ENCODE peak calls at places on chromosomes 11 and 22, in eight cellular contexts. D is colonic mucosa, M is mucosa of descending colon, B is neural progenitor cell, O is IMR-90, X is pancreas, R is GM06990, P is PC-9. E is an unnamed sample. For H3K36me3, the result is how much of the 10 kb centered on the place peaks cover.

GRCh38 chr11:12457030-12457600 is 79.7 kb downstream of the PARVA start:
- DNase-seq in D (no peak), O (peak), R (no peak), P (no peak), B (no peak), M (no peak), X (no peak), E (no peak)

GRCh38 chr22:17903564-17904295 is 120.6 kb downstream of the MICAL3 start:
- DNase-seq in R (no peak), D (no peak), M (no peak), X (no peak), B (peak), O (no peak), P (no peak), E (no peak)

GRCh38 chr11:121446752-121447156 is 5.4 kb upstream of the SORL1 start:
- DNase-seq in B (peak), X (no peak), R (no peak), P (no peak), D (no peak), M (no peak), O (peak), E (no peak)

GRCh38 chr11:59186130-59186594 is 14.2 kb downstream of the DTX4 start:
- DNase-seq in X (peak), O (no peak), R (no peak), M (peak), B (peak), P (peak), D (peak), E (no peak)

GRCh38 chr11:304915-305833 is 2.4 kb upstream of the IFITM2 start:
- DNase-seq in B (peak), M (peak), X (peak), R (no peak), D (peak), O (peak), P (peak), E (peak)

GRCh38 chr11:10050561-10050960 is 243.5 kb downstream of the SBF2 start:
- DNase-seq in D (no peak), P (no peak), M (no peak), R (no peak), O (peak), B (no peak), X (no peak), E (peak)

GRCh38 chr11:61152816-61153592 is 8.2 kb downstream of the VPS37C start:
- DNase-seq in B (no peak), M (no peak), O (peak), D (no peak), R (no peak), X (no peak), P (peak), E (peak)

GRCh38 chr11:133895551-133895950 is 50.2 kb upstream of the SPATA19 start:
- DNase-seq in P (no peak), D (no peak), O (no peak), M (no peak), R (no peak), X (no peak), B (no peak), E (no peak)

GRCh38 chr11:103867481-103867880 is 169.0 kb upstream of the DDI1 start:
- DNase-seq in R (no peak), M (no peak), P (no peak), O (no peak), X (no peak), D (no peak), B (no peak), E (no peak)

GRCh38 chr11:69053169-69053477 is 4.4 kb downstream of the TPCN2 start:
- DNase-seq in O (no peak), B (no peak), P (no peak), R (no peak), X (no peak), D (no peak), M (no peak), E (no peak)
- H3K4me3 ChIP-seq in O (no peak), B (no peak), P (no peak), R (no peak), X (no peak), D (no peak), M (no peak), E (no peak)

DNA sequence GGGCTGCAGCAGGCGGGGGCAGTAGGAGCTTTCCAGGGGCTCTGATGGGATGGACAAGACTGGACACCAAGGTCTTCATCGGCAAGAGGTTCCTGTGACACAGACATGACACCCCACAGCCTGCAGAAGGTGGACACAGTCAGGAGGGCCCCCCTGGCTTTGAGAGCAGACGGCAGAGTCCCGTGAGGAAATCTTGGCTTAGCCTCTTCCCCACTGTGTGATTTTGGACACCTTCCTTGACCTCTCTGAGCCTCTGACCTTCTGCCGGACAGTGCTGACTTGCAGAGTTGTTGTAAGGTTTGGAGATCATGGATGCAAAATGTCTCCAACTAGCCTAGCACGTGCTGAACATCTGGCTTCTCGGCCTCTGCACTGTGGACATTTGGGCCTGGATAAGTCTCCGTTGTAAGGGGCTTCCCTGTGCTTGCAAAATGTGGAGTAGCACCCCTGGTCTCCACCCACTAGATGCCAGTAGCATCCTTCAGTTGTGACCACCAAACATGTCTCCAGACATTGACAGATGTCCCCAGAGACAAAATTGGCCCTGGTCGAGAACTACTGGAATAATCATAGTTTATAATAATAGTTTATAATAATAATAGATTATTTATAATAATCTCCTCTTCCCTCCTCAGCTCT is 54.6 kb downstream of the MCM5 start:
- DNase-seq in X (no peak), R (no peak), P (no peak), M (no peak), D (no peak), O (no peak), B (peak), E (no peak)
- TF ChIP-seq CTCF in X (no peak), R (no peak), P (peak), M (no peak), D (no peak), O (no peak), B (peak), E (no peak)

DNA sequence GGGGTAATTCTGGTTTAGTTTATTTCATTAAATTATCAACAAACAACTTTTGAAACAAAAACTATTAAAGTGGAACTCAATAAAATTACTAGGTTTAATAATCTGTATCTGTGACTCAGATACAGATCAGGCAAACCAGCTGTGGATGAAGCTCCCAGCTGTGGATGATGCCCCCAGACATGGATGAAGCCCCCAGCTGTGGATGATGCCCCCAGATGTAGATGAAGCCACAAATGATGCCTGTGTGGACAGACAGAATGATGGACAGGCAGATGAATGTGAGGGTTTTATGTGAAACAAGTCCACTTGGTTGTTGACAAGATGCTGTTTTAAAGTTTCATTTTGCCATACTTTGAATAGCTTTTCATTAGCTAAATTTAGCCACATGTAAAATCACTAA is 5.8 kb upstream of the ZNF74 start:
- DNase-seq in O (no peak), R (no peak), P (no peak), B (no peak), X (no peak), D (no peak), M (no peak), E (no peak)
- H3K36me3 ChIP-seq in O (under half), R (under half), P (under half), B (under half), X (under half), D (under half), M (under half), E (under half)

GRCh38 chr22:36419177-36419911 is 31.6 kb upstream of the MYH9 start:
- DNase-seq in R (no peak), B (no peak), M (peak), P (peak), D (peak), X (no peak), O (peak), E (no peak)
- H3K4me3 ChIP-seq in R (peak), B (no peak), M (no peak), P (peak), D (peak), X (no peak), O (no peak), E (no peak)

GRCh38 chr11:57323503-57324153 is 1.1 kb downstream of the TNKS1BP1 start:
- DNase-seq in P (no peak), B (no peak), X (no peak), O (peak), R (no peak), M (peak), D (peak), E (no peak)
- TF ChIP-seq CTCF in P (no peak), B (no peak), X (no peak), O (no peak), R (no peak), M (no peak), D (no peak), E (peak)

GRCh38 chr11:73394416-73395296 is 18.5 kb downstream of the RELT start:
- DNase-seq in X (peak), P (no peak), B (no peak), M (no peak), R (no peak), O (no peak), D (no peak), E (no peak)

GRCh38 chr11:73392108-73393010 is 16.2 kb downstream of the RELT start:
- DNase-seq in P (no peak), B (no peak), X (peak), M (no peak), R (no peak), D (no peak), O (no peak), E (no peak)

GRCh38 chr11:73393011-73393380 is 16.8 kb downstream of the RELT start:
- DNase-seq in M (no peak), D (no peak), P (no peak), X (peak), B (no peak), O (no peak), R (no peak), E (no peak)

GRCh38 chr11:73395297-73396208 is 19.4 kb downstream of the RELT start:
- DNase-seq in M (no peak), D (no peak), X (peak), B (no peak), R (no peak), P (no peak), O (no peak), E (no peak)

GRCh38 chr11:73393479-73394415 is 17.5 kb downstream of the RELT start:
- DNase-seq in R (no peak), M (peak), D (peak), B (peak), X (peak), O (peak), P (peak), E (peak)
- H3K36me3 ChIP-seq in R (half or more), M (under half), D (under half), B (under half), X (under half), O (under half), P (under half), E (under half)

GRCh38 chr11:64879226-64879900 is 942 bp upstream of the EHD1 start:
- DNase-seq in M (no peak), X (no peak), R (no peak), B (no peak), D (peak), O (no peak), P (no peak), E (no peak)

GRCh38 chr11:64881476-64881875 is 3.1 kb upstream of the EHD1 start:
- DNase-seq in D (no peak), P (no peak), X (no peak), B (no peak), R (no peak), O (no peak), M (no peak), E (no peak)

GRCh38 chr11:64878494-64879225 is at the start of gene EHD1:
- DNase-seq in B (peak), X (peak), O (peak), R (peak), D (peak), P (peak), M (peak), E (peak)

GRCh38 chr11:64882243-64882642 is 3.8 kb upstream of the EHD1 start:
- DNase-seq in R (no peak), M (no peak), D (no peak), X (no peak), O (no peak), B (no peak), P (no peak), E (no peak)

GRCh38 chr11:64880240-64881001 is 2.0 kb upstream of the EHD1 start:
- DNase-seq in M (no peak), B (no peak), O (no peak), X (no peak), P (no peak), D (no peak), R (no peak), E (no peak)
- H3K4me3 ChIP-seq in M (no peak), B (no peak), O (no peak), X (no peak), P (no peak), D (no peak), R (peak), E (no peak)

GRCh38 chr11:120385110-120385509 is 48.9 kb downstream of the ARHGEF12 start:
- DNase-seq in X (no peak), P (no peak), D (no peak), O (peak), M (no peak), R (no peak), B (peak), E (no peak)
- TF ChIP-seq CTCF in X (no peak), P (no peak), D (no peak), O (no peak), M (no peak), R (no peak), B (no peak), E (no peak)

DNA sequence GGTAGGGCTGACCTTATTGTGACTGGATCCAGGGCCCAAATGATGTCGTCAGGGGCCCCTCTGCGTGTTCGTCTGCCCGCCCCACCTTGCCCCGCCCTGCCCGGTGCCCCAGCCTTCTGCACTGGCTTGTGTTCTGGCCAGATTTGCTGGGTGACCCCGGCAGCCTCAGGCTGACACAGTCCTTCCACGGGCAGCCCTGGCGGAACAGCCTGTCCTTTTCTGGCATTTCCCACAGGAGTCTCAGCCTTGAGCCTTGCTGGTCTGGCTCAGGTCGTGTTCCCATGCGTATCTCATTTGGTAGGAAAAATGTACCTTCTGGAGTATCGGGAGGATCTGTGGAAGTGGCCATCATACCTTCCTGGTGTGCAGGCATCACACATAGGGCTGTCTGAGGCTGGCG is 31.0 kb downstream of the IGHMBP2 start:
- DNase-seq in R (no peak), M (no peak), D (no peak), B (no peak), O (no peak), X (no peak), P (no peak), E (no peak)
- H3K36me3 ChIP-seq in R (under half), M (under half), D (under half), B (under half), O (half or more), X (under half), P (under half), E (under half)

E was measured in kidney epithelial cell.